ENCODE peak calls at places on chromosomes 1 and 21, in eight cellular contexts. D is head of caudate nucleus; A is choroid plexus epithelial cell; K is NCI-H524 treated with DMSO at 0.1 percent for 48 hours; W is HEK293T; G is ovary; Q is effector CD4-positive, alpha-beta T cell; H is stomach. R is an unnamed sample.

GRCh38 chr1:225644666-225645065 is 8.3 kb downstream of the ENAH start:
- DNase-seq in K (no peak), Q (no peak), D (no peak), W (no peak), G (no peak), A (no peak), H (no peak), R (no peak)

GRCh38 chr1:24596401-24596880 is 40.6 kb downstream of the NCMAP start:
- DNase-seq in H (no peak), K (no peak), W (no peak), Q (no peak), G (no peak), A (no peak), D (no peak), R (no peak)

GRCh38 chr1:94783342-94784264 is 36.6 kb upstream of the SLC44A3 start:
- DNase-seq in G (peak; percentile 81), Q (no peak), A (peak; percentile 91), H (peak; percentile 89), D (no peak), K (no peak), W (peak; percentile 26), R (peak; percentile 84)

GRCh38 chr1:231460614-231461013 is 38.5 kb upstream of the EGLN1 start:
- DNase-seq in K (no peak), D (no peak), H (no peak), A (peak; percentile 24), W (no peak), Q (peak; percentile 12), G (no peak), R (peak; percentile 74)

GRCh38 chr1:54302951-54303843 is 103.0 kb downstream of the SSBP3 start:
- DNase-seq in W (peak; percentile 67), H (no peak), Q (no peak), K (no peak), D (no peak), G (no peak), A (peak; percentile 36), R (no peak)

GRCh38 chr1:164721037-164721496 is 162.1 kb downstream of the PBX1 start:
- DNase-seq in W (no peak), Q (no peak), K (no peak), A (no peak), H (no peak), G (no peak), D (no peak), R (no peak)

GRCh38 chr21:32717851-32718316 is 9.9 kb downstream of the SYNJ1 start:
- DNase-seq in A (peak; percentile 34), D (no peak), Q (no peak), W (no peak), G (no peak), K (no peak), H (no peak), R (no peak)

GRCh38 chr1:25583519-25584370 is 32.8 kb upstream of the MAN1C1 start:
- DNase-seq in K (no peak), W (no peak), D (no peak), G (no peak), A (no peak), Q (no peak), H (no peak), R (no peak)

GRCh38 chr1:831522-831921 is 92.2 kb upstream of the SAMD11 start:
- DNase-seq in H (no peak), G (no peak), K (no peak), D (no peak), W (no peak), A (no peak), Q (no peak), R (no peak)

GRCh38 chr1:237868814-237869600 is 21.7 kb downstream of the ZP4 start:
- DNase-seq in W (no peak), G (no peak), K (no peak), D (no peak), Q (no peak), A (no peak), H (no peak), R (no peak)

GRCh38 chr21:45973475-45974072 is 8.0 kb upstream of the COL6A1 start:
- DNase-seq in H (peak; percentile 66), D (peak; percentile 68), A (peak; percentile 94), Q (peak; percentile 71), K (peak; percentile 28), G (peak; percentile 93), W (peak; percentile 84), R (peak; percentile 83)

GRCh38 chr1:154837034-154837678 is 32.9 kb downstream of the KCNN3 start:
- DNase-seq in A (no peak), Q (no peak), D (no peak), K (peak; percentile 46), H (peak; percentile 30), W (no peak), G (peak; percentile 70), R (peak; percentile 27)

GRCh38 chr1:15321601-15322000 is 74.6 kb downstream of the FHAD1 start:
- DNase-seq in A (no peak), K (no peak), G (no peak), D (no peak), H (no peak), W (no peak), Q (no peak), R (no peak)

GRCh38 chr1:62774971-62775578 is 8.9 kb upstream of the ATG4C start:
- DNase-seq in K (no peak), A (no peak), W (no peak), G (no peak), D (no peak), Q (no peak), H (no peak), R (peak; percentile 12)

GRCh38 chr1:67367370-67368345 is 60.0 kb downstream of the IL12RB2 start:
- DNase-seq in Q (no peak), A (peak; percentile 69), D (no peak), W (peak; percentile 72), K (no peak), H (peak; percentile 71), G (peak; percentile 82), R (peak; percentile 55)

R was measured in LHCN-M2.